ENCODE peak calls at places on chromosomes 3 and 15, in seven cellular contexts. P is AG04449, O is coronary artery, D is tibial artery, U is fibroblast of lung, J is AG04450, W is astrocyte of the spinal cord. X is an unnamed sample.

GRCh38 chr3:194267744-194268658 is 83.1 kb downstream of the CPN2 start:
- DNase-seq in P (no peak), O (peak; percentile 80), D (peak; percentile 67), U (peak; percentile 79), J (no peak), W (peak; percentile 22), X (peak; percentile 95)

GRCh38 chr15:69603369-69604049 is 150.9 kb downstream of the RPLP1 start:
- DNase-seq in P (no peak), O (no peak), D (no peak), U (no peak), J (no peak), W (no peak), X (no peak)

GRCh38 chr3:97817965-97818364 is 3.8 kb upstream of the CRYBG3 start:
- DNase-seq in P (no peak), O (no peak), D (no peak), U (no peak), J (no peak), W (no peak), X (no peak)

GRCh38 chr3:152185941-152186630 is 82.6 kb upstream of the MBNL1 start:
- DNase-seq in P (no peak), O (no peak), D (no peak), U (peak; percentile 14), J (no peak), W (no peak), X (peak; percentile 18)

GRCh38 chr15:91717811-91718210 is 135.7 kb upstream of the SLCO3A1 start:
- DNase-seq in P (no peak), O (no peak), D (no peak), U (no peak), J (no peak), W (no peak), X (no peak)

GRCh38 chr3:183116051-183116614 is 16.8 kb upstream of the MCCC1 start:
- DNase-seq in P (no peak), O (no peak), D (no peak), U (no peak), J (no peak), W (no peak), X (no peak)

GRCh38 chr3:149576071-149576564 is 81.7 kb downstream of the WWTR1 start:
- DNase-seq in P (peak; percentile 87), O (no peak), D (no peak), U (peak; percentile 99), J (peak; percentile 90), W (peak; percentile 98), X (no peak)

GRCh38 chr3:127141921-127142730 is 50.8 kb upstream of the PRR23E start:
- DNase-seq in P (no peak), O (peak; percentile 59), D (peak; percentile 31), U (no peak), J (no peak), W (no peak), X (no peak)

GRCh38 chr3:129045675-129046036 is 14.9 kb upstream of the GP9 start:
- DNase-seq in P (no peak), O (no peak), D (no peak), U (no peak), J (no peak), W (no peak), X (no peak)

GRCh38 chr3:57168151-57168550 is 3.0 kb upstream of the IL17RD start:
- DNase-seq in P (no peak), O (no peak), D (no peak), U (no peak), J (no peak), W (no peak), X (no peak)

GRCh38 chr3:57166660-57167059 is 1.5 kb upstream of the IL17RD start:
- DNase-seq in P (no peak), O (no peak), D (no peak), U (no peak), J (no peak), W (no peak), X (no peak)

GRCh38 chr3:57170946-57171345 is 5.8 kb upstream of the IL17RD start:
- DNase-seq in P (no peak), O (no peak), D (no peak), U (no peak), J (no peak), W (no peak), X (no peak)

GRCh38 chr3:57169106-57169505 is 4.0 kb upstream of the IL17RD start:
- DNase-seq in P (no peak), O (no peak), D (no peak), U (no peak), J (no peak), W (no peak), X (no peak)

DNA sequence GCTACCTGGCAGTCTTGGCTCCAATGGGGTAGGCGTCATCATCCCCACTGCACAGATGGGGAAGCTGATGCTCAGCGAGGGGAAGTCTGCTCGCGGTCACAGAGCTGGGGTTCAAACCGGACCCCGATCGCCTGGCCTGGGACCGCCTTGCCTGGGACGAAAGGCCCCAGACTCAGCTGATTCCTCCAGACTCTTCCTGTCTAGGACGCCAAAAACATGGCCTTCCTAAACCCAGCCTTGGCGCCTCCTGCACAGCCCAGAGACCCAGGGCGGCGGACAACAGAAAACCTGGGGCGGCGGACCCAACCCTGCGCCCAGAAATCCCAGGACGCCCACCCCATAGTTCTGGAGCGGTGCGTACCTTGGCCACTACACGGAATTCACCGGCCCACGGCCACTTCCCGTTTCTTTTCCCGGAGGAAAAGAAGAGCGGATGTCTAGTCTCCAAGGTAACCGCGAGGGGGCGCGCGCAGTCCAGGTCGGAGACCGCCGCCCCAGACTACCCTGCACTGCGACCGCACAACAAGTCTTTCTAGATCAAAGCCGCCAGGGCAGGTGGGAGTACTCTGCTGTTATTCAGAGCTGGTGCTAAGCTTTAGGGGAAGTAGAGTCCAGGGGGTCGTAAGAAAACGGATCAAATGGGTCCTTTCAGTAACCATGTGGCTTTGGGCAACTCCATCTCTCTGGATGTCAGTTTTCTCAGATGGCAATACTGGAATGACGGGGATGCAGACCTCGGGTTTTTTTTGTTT is 4.9 kb upstream of the IL17RD start:
- DNase-seq in P (no peak), O (no peak), D (peak; percentile 80), U (peak; percentile 53), J (peak; percentile 8), W (peak; percentile 72), X (peak; percentile 91)
- TF ChIP-seq CTCF in P (peak; percentile 85), O (peak; percentile 79), D (peak; percentile 82), U (peak; percentile 67), J (peak; percentile 79), W (peak; percentile 85), X (peak; percentile 86)

DNA sequence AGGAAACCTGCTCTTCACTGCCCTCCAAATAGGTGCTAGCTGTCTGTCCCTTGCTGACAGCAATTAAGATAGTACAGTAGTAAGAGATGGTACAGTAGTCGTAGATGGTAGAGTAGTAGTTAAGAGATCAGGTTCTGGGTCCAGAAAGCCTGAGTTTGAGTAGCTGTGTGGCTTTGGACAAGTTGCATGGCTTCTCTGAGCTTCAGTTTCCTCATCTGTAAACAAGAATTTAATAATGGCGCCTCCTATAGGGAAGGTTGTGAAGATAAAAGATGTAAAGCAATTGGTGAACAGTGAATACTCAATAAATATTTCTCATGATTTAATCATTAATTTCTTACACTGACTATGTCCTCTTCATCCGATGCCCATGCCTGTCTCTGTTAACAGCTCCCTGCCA is 86.9 kb upstream of the BCL6 start:
- DNase-seq in P (no peak), O (no peak), D (no peak), U (no peak), J (no peak), W (no peak), X (no peak)
- TF ChIP-seq CTCF in P (no peak), O (no peak), D (no peak), U (no peak), J (no peak), W (no peak), X (no peak)

GRCh38 chr15:32991544-32992192 is 202.8 kb downstream of the FMN1 start:
- DNase-seq in P (no peak), O (no peak), D (no peak), U (no peak), J (no peak), W (no peak), X (no peak)

GRCh38 chr15:32998979-32999677 is 195.4 kb downstream of the FMN1 start:
- DNase-seq in P (no peak), O (no peak), D (no peak), U (no peak), J (no peak), W (no peak), X (peak; percentile 41)

GRCh38 chr15:32998182-32998581 is 196.3 kb downstream of the FMN1 start:
- DNase-seq in P (no peak), O (no peak), D (no peak), U (no peak), J (no peak), W (no peak), X (no peak)

GRCh38 chr15:32993285-32993684 is 201.2 kb downstream of the FMN1 start:
- DNase-seq in P (no peak), O (no peak), D (no peak), U (no peak), J (no peak), W (peak; percentile 22), X (peak; percentile 47)

DNA sequence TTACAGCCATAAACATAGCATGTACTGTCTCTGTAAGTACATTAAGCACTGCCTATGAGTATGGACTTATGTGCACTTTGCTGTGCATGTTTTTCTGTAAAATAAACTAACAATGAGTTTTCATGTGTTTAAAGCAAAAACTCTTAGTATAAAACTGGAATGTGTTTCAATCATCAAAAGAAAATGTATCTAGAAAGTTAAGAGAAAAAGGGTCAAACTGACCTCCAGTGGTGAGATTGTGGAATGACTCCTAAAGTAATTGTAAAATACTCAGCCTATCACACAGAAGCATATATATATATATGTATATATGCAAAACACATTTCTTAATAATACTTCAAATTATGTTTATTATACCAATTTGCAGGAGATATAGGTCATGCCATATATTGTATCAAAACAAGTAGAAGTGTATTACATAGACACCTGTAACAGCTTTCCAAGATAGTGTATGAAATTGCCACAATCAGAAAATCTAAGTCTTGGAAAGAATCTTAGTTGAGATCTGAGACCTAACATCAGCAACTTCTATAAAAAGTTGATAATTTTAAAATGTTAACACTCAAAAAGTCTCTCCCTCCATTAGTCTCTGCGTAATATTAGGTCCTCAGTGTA is 199.6 kb downstream of the FMN1 start:
- DNase-seq in P (no peak), O (no peak), D (no peak), U (peak; percentile 43), J (no peak), W (peak; percentile 70), X (peak; percentile 27)
- TF ChIP-seq CTCF in P (peak; percentile 22), O (no peak), D (peak; percentile 46), U (peak; percentile 60), J (peak; percentile 70), W (peak; percentile 63), X (peak; percentile 63)

GRCh38 chr15:44222478-44222877 is 27.4 kb upstream of the FRMD5 start:
- DNase-seq in P (no peak), O (no peak), D (no peak), U (peak; percentile 15), J (no peak), W (peak; percentile 15), X (no peak)

GRCh38 chr15:44231842-44232241 is 36.8 kb upstream of the FRMD5 start:
- DNase-seq in P (no peak), O (no peak), D (no peak), U (no peak), J (no peak), W (no peak), X (peak; percentile 27)

DNA sequence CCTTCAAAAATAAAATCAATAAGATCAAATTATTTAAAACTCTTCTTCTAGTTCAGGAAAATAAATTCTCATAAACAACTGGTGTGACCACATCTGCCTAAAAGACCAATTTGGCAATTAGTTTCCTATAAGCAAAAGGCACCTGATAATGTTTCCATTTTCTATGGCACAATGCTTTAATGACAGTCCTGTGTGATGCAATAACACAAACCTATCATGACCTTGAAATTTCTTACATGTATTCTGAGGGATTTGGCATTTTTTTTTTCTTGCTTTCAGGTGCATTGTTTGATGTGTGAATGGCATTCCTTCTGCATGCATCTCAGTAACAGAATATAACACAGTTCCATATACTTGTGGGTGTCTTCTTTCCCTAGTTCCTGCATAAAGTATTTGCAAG is 32.5 kb upstream of the FRMD5 start:
- DNase-seq in P (no peak), O (no peak), D (no peak), U (no peak), J (no peak), W (no peak), X (no peak)
- TF ChIP-seq CTCF in P (no peak), O (no peak), D (no peak), U (no peak), J (no peak), W (no peak), X (no peak)

X was measured in cardiac muscle cell.